ENCODE peak calls at places on chromosomes 12 and 14, in nine cellular contexts. P, G, D, R, N, K, T, U and Z are unnamed samples.

GRCh38 chr14:100285021-100285912 is 21.0 kb downstream of the SLC25A29 start:
- DNase-seq in D (peak), K (peak), P (peak), T (peak), G (peak), U (peak), N (peak), R (peak), Z (peak)

GRCh38 chr12:85016423-85016822 is 19.7 kb downstream of the TSPAN19 start:
- DNase-seq in G (no peak), R (no peak), K (peak), P (no peak), N (no peak), T (no peak), U (no peak), D (peak), Z (peak)

GRCh38 chr14:76267322-76268012 is 108.5 kb upstream of the ESRRB start:
- DNase-seq in D (peak), N (peak), U (no peak), T (no peak), P (no peak), K (peak), R (peak), G (peak), Z (peak)

GRCh38 chr12:1013618-1014489 is 22.8 kb downstream of the ERC1 start:
- DNase-seq in G (no peak), D (peak), R (no peak), K (peak), U (no peak), T (no peak), N (no peak), P (no peak), Z (peak)

GRCh38 chr14:103220134-103220981 is 97.1 kb downstream of the TNFAIP2 start:
- DNase-seq in U (no peak), R (no peak), P (no peak), G (peak), D (no peak), K (no peak), N (no peak), T (no peak), Z (no peak)

GRCh38 chr12:12620730-12621315 is 9.1 kb downstream of the CREBL2 start:
- DNase-seq in N (no peak), P (no peak), U (no peak), D (no peak), T (no peak), R (no peak), G (no peak), K (no peak), Z (no peak)

GRCh38 chr14:69937367-69937777 is 58.2 kb downstream of the SMOC1 start:
- DNase-seq in G (peak), P (no peak), N (no peak), D (no peak), U (no peak), T (no peak), K (no peak), R (no peak), Z (no peak)

GRCh38 chr14:21264025-21264801 is 5.0 kb downstream of the HNRNPC start:
- DNase-seq in K (peak), T (no peak), U (no peak), P (no peak), N (no peak), D (peak), R (no peak), G (no peak), Z (peak)

GRCh38 chr14:101365329-101366158 is 195.8 kb upstream of the DIO3 start:
- DNase-seq in D (no peak), U (no peak), G (peak), T (no peak), N (no peak), R (peak), K (no peak), P (no peak), Z (peak)

GRCh38 chr12:67681145-67681778 is 32.7 kb downstream of the DYRK2 start:
- DNase-seq in U (no peak), T (no peak), G (no peak), P (no peak), R (no peak), N (no peak), D (peak), K (peak), Z (peak)

GRCh38 chr12:57340104-57340503 is 89.1 kb upstream of the STAC3 start:
- DNase-seq in K (peak), R (no peak), U (no peak), P (no peak), N (peak), G (peak), D (peak), T (no peak), Z (peak)

GRCh38 chr14:24311837-24312615 is 724 bp downstream of the LTB4R start:
- DNase-seq in R (no peak), P (no peak), D (no peak), N (no peak), T (no peak), U (no peak), K (peak), G (no peak), Z (peak)

GRCh38 chr12:132465269-132466190 is 24.4 kb upstream of the FBRSL1 start:
- DNase-seq in D (peak), P (no peak), U (no peak), K (no peak), R (peak), G (peak), N (no peak), T (no peak), Z (no peak)

GRCh38 chr12:75480469-75480949 is at the start of gene GLIPR1:
- DNase-seq in P (peak), T (peak), K (peak), R (no peak), G (peak), N (peak), D (peak), U (peak), Z (peak)